ENCODE peak calls at places on chromosome X, in five cellular contexts. X is MCF 10A; Z is NCI-H345; B is effector CD8-positive, alpha-beta T cell; W is aorta. N is an unnamed sample.

GRCh38 chrX:129706395-129707072 is 32.2 kb upstream of the XPNPEP2 start:
- DNase-seq in X (peak), Z (peak), B (no peak), W (no peak), N (peak)

GRCh38 chrX:40207626-40208025 is 109.9 kb upstream of the BCOR start:
- DNase-seq in X (peak), Z (no peak), B (no peak), W (no peak), N (peak)

GRCh38 chrX:135596495-135596894 is 76.0 kb downstream of the INTS6L start:
- DNase-seq in X (peak), Z (peak), B (peak), W (peak), N (peak)

GRCh38 chrX:69018416-69019072 is 146.7 kb downstream of the PJA1 start:
- DNase-seq in X (no peak), Z (no peak), B (no peak), W (no peak), N (no peak)

GRCh38 chrX:8629871-8630270 is 102.1 kb downstream of the ANOS1 start:
- DNase-seq in X (peak), Z (no peak), B (no peak), W (no peak), N (peak)

GRCh38 chrX:146409528-146409927 is 400.0 kb upstream of the CXorf51B start:
- DNase-seq in X (no peak), Z (no peak), B (no peak), W (no peak), N (no peak)

GRCh38 chrX:15356444-15356843 is 21.1 kb upstream of the PIGA start:
- DNase-seq in X (peak), Z (no peak), B (no peak), W (no peak), N (no peak)

GRCh38 chrX:15430584-15430983 is 46.4 kb upstream of the VEGFD start:
- DNase-seq in X (no peak), Z (no peak), B (no peak), W (no peak), N (no peak)

GRCh38 chrX:1351981-1352714 is 15.6 kb downstream of the IL3RA start:
- DNase-seq in X (no peak), Z (no peak), B (no peak), W (peak), N (no peak)

GRCh38 chrX:56802921-56803848 is 74.1 kb downstream of the NBDY start:
- DNase-seq in X (peak), Z (peak), B (peak), W (peak), N (no peak)

N was measured in HT1080.